ENCODE peak calls at places on chromosomes 13 and 19, in nine cellular contexts. F is NCI-H2029 treated with DMSO at 0.1 percent for 48 hours; Q is amniotic stem cell; A is NCI-H187 treated with DMSO at 0.1 percent for 48 hours; X is mesothelial cell of epicardium; C is HFFc6; L is OCI-M1; J is activated naive CD4-positive, alpha-beta T cell; B is NCI-H1930. I is an unnamed sample.

GRCh38 chr19:39327318-39327717 is 6.7 kb upstream of the LRFN1 start:
- DNase-seq in C (no peak), L (no peak), Q (no peak), A (no peak), F (no peak), B (no peak), X (no peak), J (no peak), I (no peak)

GRCh38 chr13:102399791-102400618 is 1.8 kb downstream of the FGF14 start:
- DNase-seq in L (no peak), J (no peak), C (no peak), B (peak; percentile 15), X (no peak), F (no peak), Q (no peak), A (no peak), I (no peak)

GRCh38 chr13:104315606-104316005 is 1249.4 kb upstream of the SLC10A2 start:
- DNase-seq in Q (peak; percentile 48), B (no peak), L (no peak), A (no peak), J (no peak), F (no peak), C (peak; percentile 16), X (no peak), I (peak; percentile 96)

GRCh38 chr13:46761174-46761573 is 35.8 kb downstream of the ESD start:
- DNase-seq in B (no peak), C (no peak), Q (no peak), F (no peak), L (no peak), X (no peak), J (no peak), A (no peak), I (peak; percentile 59)

GRCh38 chr13:41411536-41411935 is 45.8 kb upstream of the RGCC start:
- DNase-seq in L (peak; percentile 40), B (no peak), C (peak; percentile 52), A (no peak), X (no peak), Q (peak; percentile 34), J (no peak), F (no peak), I (peak; percentile 50)

GRCh38 chr19:3670796-3671679 is 29.2 kb downstream of the PIP5K1C start:
- DNase-seq in F (no peak), L (no peak), J (no peak), B (no peak), Q (no peak), A (no peak), C (peak; percentile 55), X (no peak), I (no peak)

GRCh38 chr19:16429066-16429758 is 42.6 kb downstream of the EPS15L1 start:
- DNase-seq in F (peak; percentile 89), A (no peak), J (no peak), B (no peak), C (no peak), Q (no peak), X (no peak), L (no peak), I (peak; percentile 69)

GRCh38 chr19:12788025-12788681 is 3.1 kb upstream of the JUNB start:
- DNase-seq in A (no peak), J (no peak), L (peak; percentile 46), X (no peak), B (no peak), C (no peak), Q (no peak), F (no peak), I (no peak)

GRCh38 chr13:73717632-73718031 is 416.6 kb downstream of the KLF12 start:
- DNase-seq in J (no peak), Q (no peak), L (peak; percentile 80), A (no peak), X (no peak), F (no peak), C (peak; percentile 41), B (no peak), I (peak; percentile 73)

GRCh38 chr13:100794575-100794974 is 120.0 kb upstream of the TMTC4 start:
- DNase-seq in Q (no peak), A (no peak), X (no peak), C (no peak), L (no peak), J (no peak), F (no peak), B (no peak), I (no peak)

GRCh38 chr19:36685835-36686234 is 1.6 kb upstream of the ZNF567 start:
- DNase-seq in F (no peak), X (no peak), A (no peak), J (no peak), B (no peak), Q (no peak), L (peak; percentile 45), C (no peak), I (no peak)

GRCh38 chr19:29629836-29630534 is 23.9 kb downstream of the POP4 start:
- DNase-seq in Q (no peak), B (no peak), J (no peak), A (no peak), L (no peak), X (no peak), F (no peak), C (no peak), I (no peak)

GRCh38 chr19:37309834-37310575 is 60.9 kb upstream of the ZNF527 start:
- DNase-seq in J (no peak), F (no peak), X (no peak), A (no peak), Q (no peak), B (no peak), C (no peak), L (peak; percentile 64), I (no peak)

GRCh38 chr19:46015961-46016425 is 6.9 kb downstream of the PGLYRP1 start:
- DNase-seq in L (no peak), B (no peak), J (no peak), A (no peak), C (no peak), Q (no peak), F (no peak), X (no peak), I (no peak)

GRCh38 chr13:73891805-73892204 is 242.4 kb downstream of the KLF12 start:
- DNase-seq in F (no peak), C (no peak), B (no peak), Q (no peak), X (no peak), A (no peak), L (no peak), J (no peak), I (no peak)

GRCh38 chr13:46296920-46297319 is 85.2 kb downstream of the LRRC63 start:
- DNase-seq in A (no peak), C (peak; percentile 84), B (no peak), X (no peak), F (no peak), L (peak; percentile 67), J (no peak), Q (peak; percentile 16), I (peak; percentile 19)

GRCh38 chr19:49553451-49554271 is 25.9 kb downstream of the RCN3 start:
- DNase-seq in C (peak; percentile 71), F (no peak), L (no peak), J (no peak), A (no peak), X (no peak), Q (peak; percentile 22), B (no peak), I (peak; percentile 97)

GRCh38 chr13:50847501-50847900 is 4.0 kb upstream of the DLEU7 start:
- DNase-seq in C (no peak), F (no peak), Q (no peak), A (no peak), B (no peak), L (no peak), X (no peak), J (no peak), I (no peak)